ENCODE peak calls at places on chromosomes 11 and 22, in eight cellular contexts. Q is esophagus squamous epithelium, N is IMR-90, G is sigmoid colon, T is ovary, C is colonic mucosa, J is ascending aorta, A is tibial artery. E is an unnamed sample.

GRCh38 chr11:69287968-69288882 is 5.7 kb upstream of the MYEOV start:
- DNase-seq in Q (no peak), N (no peak), G (no peak), T (no peak), C (peak; percentile 95), J (no peak), A (no peak), E (peak; percentile 18)

GRCh38 chr11:82718307-82718706 is 15.4 kb downstream of the FAM181B start:
- DNase-seq in Q (no peak), N (peak; percentile 49), G (no peak), T (peak; percentile 28), C (no peak), J (no peak), A (no peak), E (no peak)

GRCh38 chr11:14380947-14381555 is 22.1 kb upstream of the RRAS2 start:
- DNase-seq in Q (no peak), N (peak; percentile 36), G (peak; percentile 87), T (peak; percentile 80), C (peak; percentile 76), J (peak; percentile 45), A (peak; percentile 91), E (peak; percentile 82)

GRCh38 chr22:31556627-31557203 is 60.4 kb downstream of the SFI1 start:
- DNase-seq in Q (no peak), N (peak; percentile 46), G (no peak), T (no peak), C (no peak), J (no peak), A (no peak), E (no peak)

GRCh38 chr11:95821640-95822039 is 31.3 kb downstream of the CEP57 start:
- DNase-seq in Q (no peak), N (peak; percentile 77), G (no peak), T (no peak), C (no peak), J (no peak), A (no peak), E (no peak)

GRCh38 chr11:106708348-106708747 is 309.9 kb downstream of the GUCY1A2 start:
- DNase-seq in Q (no peak), N (no peak), G (no peak), T (no peak), C (no peak), J (no peak), A (no peak), E (no peak)

GRCh38 chr11:63821411-63821810 is 8.2 kb downstream of the SPINDOC start:
- DNase-seq in Q (no peak), N (no peak), G (no peak), T (no peak), C (no peak), J (no peak), A (no peak), E (no peak)

GRCh38 chr22:26038365-26038764 is 130.9 kb upstream of the SEZ6L start:
- DNase-seq in Q (no peak), N (no peak), G (no peak), T (no peak), C (no peak), J (no peak), A (no peak), E (no peak)

GRCh38 chr22:46390105-46390651 is 54.7 kb downstream of the TRMU start:
- DNase-seq in Q (no peak), N (no peak), G (no peak), T (no peak), C (no peak), J (no peak), A (no peak), E (no peak)

GRCh38 chr11:75355051-75355450 is 3.6 kb upstream of the ARRB1 start:
- DNase-seq in Q (no peak), N (no peak), G (no peak), T (no peak), C (no peak), J (no peak), A (no peak), E (no peak)

GRCh38 chr11:880447-880846 is 30.2 kb downstream of the CHID1 start:
- DNase-seq in Q (no peak), N (no peak), G (no peak), T (no peak), C (no peak), J (no peak), A (no peak), E (no peak)

GRCh38 chr11:72135891-72136676 is 559 bp downstream of the FOLR3 start:
- DNase-seq in Q (no peak), N (peak; percentile 36), G (no peak), T (no peak), C (no peak), J (no peak), A (no peak), E (no peak)

GRCh38 chr22:23569291-23569690 is 10.8 kb downstream of the IGLL1 start:
- DNase-seq in Q (no peak), N (no peak), G (no peak), T (peak; percentile 19), C (no peak), J (no peak), A (no peak), E (peak; percentile 13)

GRCh38 chr11:27716850-27717249 is 16.6 kb upstream of the BDNF start:
- DNase-seq in Q (no peak), N (peak; percentile 71), G (no peak), T (no peak), C (no peak), J (no peak), A (no peak), E (no peak)

GRCh38 chr11:27717801-27718229 is 17.6 kb upstream of the BDNF start:
- DNase-seq in Q (no peak), N (no peak), G (no peak), T (no peak), C (no peak), J (no peak), A (no peak), E (no peak)

GRCh38 chr11:27716216-27716615 is 16.0 kb upstream of the BDNF start:
- DNase-seq in Q (no peak), N (no peak), G (no peak), T (no peak), C (no peak), J (no peak), A (no peak), E (no peak)

GRCh38 chr11:27718346-27718852 is 18.1 kb upstream of the BDNF start:
- DNase-seq in Q (no peak), N (peak; percentile 95), G (peak; percentile 69), T (no peak), C (peak; percentile 18), J (no peak), A (peak; percentile 70), E (no peak)

GRCh38 chr11:27717377-27717776 is 17.1 kb upstream of the BDNF start:
- DNase-seq in Q (no peak), N (no peak), G (no peak), T (no peak), C (no peak), J (no peak), A (no peak), E (no peak)
- TF ChIP-seq CTCF in Q (no peak), N (peak; percentile 45), G (no peak), T (no peak), C (no peak), J (no peak), A (peak; percentile 10), E (peak; percentile 8)

DNA sequence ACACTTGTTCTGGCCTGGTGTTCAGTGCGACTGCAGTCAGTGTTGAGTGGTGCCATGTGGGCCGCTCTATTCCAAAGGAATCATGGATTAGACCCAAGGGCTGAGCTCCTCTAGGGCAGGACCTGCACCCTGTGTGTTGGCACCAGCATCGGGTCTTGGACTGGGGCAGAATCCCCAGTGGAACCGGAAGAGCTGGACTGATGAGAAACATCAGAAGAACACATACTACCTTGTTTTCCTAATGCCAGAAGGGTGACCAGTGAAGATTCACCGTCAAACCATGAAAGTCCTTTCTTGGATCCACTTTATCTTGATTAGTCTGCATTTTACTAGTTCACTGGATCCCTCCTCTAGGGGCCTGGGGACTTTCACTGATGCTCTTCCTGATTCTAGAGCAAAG is 11.2 kb upstream of the GLB1L3 start:
- DNase-seq in Q (no peak), N (no peak), G (no peak), T (no peak), C (no peak), J (no peak), A (no peak), E (no peak)
- H3K27ac ChIP-seq in Q (no peak overlapping the region), N (no peak overlapping the region), G (no peak overlapping the region), T (no peak overlapping the region), C (no peak overlapping the region), J (no peak overlapping the region), A (no peak overlapping the region), E (no peak overlapping the region)

GRCh38 chr11:13327421-13327820 is 49.8 kb downstream of the BMAL1 start:
- DNase-seq in Q (no peak), N (no peak), G (no peak), T (no peak), C (no peak), J (no peak), A (no peak), E (no peak)

GRCh38 chr11:13333456-13333957 is 55.9 kb downstream of the BMAL1 start:
- DNase-seq in Q (no peak), N (no peak), G (no peak), T (no peak), C (peak; percentile 66), J (no peak), A (no peak), E (no peak)

GRCh38 chr11:13332124-13332523 is 54.5 kb downstream of the BMAL1 start:
- DNase-seq in Q (no peak), N (no peak), G (no peak), T (no peak), C (no peak), J (no peak), A (no peak), E (no peak)

GRCh38 chr11:13328276-13328675 is 50.7 kb downstream of the BMAL1 start:
- DNase-seq in Q (no peak), N (no peak), G (no peak), T (no peak), C (no peak), J (no peak), A (no peak), E (no peak)

GRCh38 chr11:13329670-13330401 is 52.2 kb downstream of the BMAL1 start:
- DNase-seq in Q (no peak), N (peak; percentile 41), G (no peak), T (no peak), C (no peak), J (no peak), A (no peak), E (no peak)
- H3K4me3 ChIP-seq in Q (no peak overlapping the region), N (no peak overlapping the region), G (no peak overlapping the region), T (no peak overlapping the region), C (no peak overlapping the region), J (no peak overlapping the region), A (no peak overlapping the region), E (no peak overlapping the region)

GRCh38 chr22:38259370-38259769 is 13.4 kb downstream of the TMEM184B start:
- DNase-seq in Q (no peak), N (no peak), G (no peak), T (no peak), C (no peak), J (no peak), A (no peak), E (no peak)

GRCh38 chr22:38258895-38259294 is 13.9 kb downstream of the TMEM184B start:
- DNase-seq in Q (no peak), N (peak; percentile 91), G (peak; percentile 84), T (peak; percentile 89), C (no peak), J (no peak), A (peak; percentile 84), E (no peak)

GRCh38 chr22:38262051-38262795 is 10.6 kb downstream of the TMEM184B start:
- DNase-seq in Q (no peak), N (no peak), G (peak; percentile 79), T (peak; percentile 52), C (peak; percentile 74), J (no peak), A (peak; percentile 81), E (peak; percentile 79)

GRCh38 chr22:38261478-38261803 is 11.4 kb downstream of the TMEM184B start:
- DNase-seq in Q (no peak), N (no peak), G (no peak), T (no peak), C (no peak), J (no peak), A (no peak), E (no peak)

GRCh38 chr22:38260760-38261477 is 11.9 kb downstream of the TMEM184B start:
- DNase-seq in Q (no peak), N (peak; percentile 29), G (no peak), T (no peak), C (no peak), J (no peak), A (no peak), E (no peak)
- TF ChIP-seq CTCF in Q (no peak), N (peak; percentile 25), G (peak; percentile 9), T (no peak), C (no peak), J (no peak), A (peak; percentile 25), E (no peak)

E was measured in psoas muscle.